ENCODE peak calls at places on chromosome 14, in eight cellular contexts. One of them, this sample, is unnamed.

GRCh38 chr14:31954991-31955390 is 122.1 kb upstream of the ARHGAP5 start:
- DNase-seq in naive B cell: no peak
- DNase-seq in Karpas-422: no peak
- DNase-seq in pulmonary artery endothelial cell: no peak
- DNase-seq in brain microvascular endothelial cell: no peak
- DNase-seq in left cardiac atrium: no peak
- DNase-seq in left ventricle myocardium inferior: no peak
- DNase-seq in heart left ventricle: no peak
- DNase-seq in this sample: no peak

GRCh38 chr14:74904623-74905503 is 18.2 kb downstream of the RPS6KL1 start:
- DNase-seq in naive B cell: no peak
- DNase-seq in Karpas-422: no peak
- DNase-seq in pulmonary artery endothelial cell: no peak
- DNase-seq in brain microvascular endothelial cell: no peak
- DNase-seq in left cardiac atrium: no peak
- DNase-seq in left ventricle myocardium inferior: no peak
- DNase-seq in heart left ventricle: no peak
- DNase-seq in this sample: no peak

GRCh38 chr14:40229676-40230075 is 797.4 kb upstream of the FBXO33 start:
- DNase-seq in naive B cell: no peak
- DNase-seq in Karpas-422: no peak
- DNase-seq in pulmonary artery endothelial cell: no peak
- DNase-seq in brain microvascular endothelial cell: no peak
- DNase-seq in left cardiac atrium: no peak
- DNase-seq in left ventricle myocardium inferior: no peak
- DNase-seq in heart left ventricle: no peak
- DNase-seq in this sample: no peak

GRCh38 chr14:30872602-30873001 is 1.8 kb upstream of the COCH start:
- DNase-seq in naive B cell: no peak
- DNase-seq in Karpas-422: no peak
- DNase-seq in pulmonary artery endothelial cell: no peak
- DNase-seq in brain microvascular endothelial cell: no peak
- DNase-seq in left cardiac atrium: no peak
- DNase-seq in left ventricle myocardium inferior: no peak
- DNase-seq in heart left ventricle: no peak
- DNase-seq in this sample: no peak

GRCh38 chr14:100118377-100119011 is 41.0 kb downstream of the DEGS2 start:
- DNase-seq in naive B cell: no peak
- DNase-seq in Karpas-422: no peak
- DNase-seq in pulmonary artery endothelial cell: no peak
- DNase-seq in brain microvascular endothelial cell: no peak
- DNase-seq in left cardiac atrium: no peak
- DNase-seq in left ventricle myocardium inferior: no peak
- DNase-seq in heart left ventricle: no peak
- DNase-seq in this sample: no peak

GRCh38 chr14:50822501-50823042 is 8.4 kb downstream of the NIN start:
- DNase-seq in naive B cell: no peak
- DNase-seq in Karpas-422: peak
- DNase-seq in pulmonary artery endothelial cell: no peak
- DNase-seq in brain microvascular endothelial cell: no peak
- DNase-seq in left cardiac atrium: no peak
- DNase-seq in left ventricle myocardium inferior: no peak
- DNase-seq in heart left ventricle: no peak
- DNase-seq in this sample: no peak

GRCh38 chr14:59869381-59870255 is 958 bp downstream of the RTN1 start:
- DNase-seq in naive B cell: no peak
- DNase-seq in Karpas-422: no peak
- DNase-seq in pulmonary artery endothelial cell: no peak
- DNase-seq in brain microvascular endothelial cell: no peak
- DNase-seq in left cardiac atrium: no peak
- DNase-seq in left ventricle myocardium inferior: no peak
- DNase-seq in heart left ventricle: peak
- DNase-seq in this sample: peak

GRCh38 chr14:99081156-99081765 is 190.7 kb downstream of the BCL11B start:
- DNase-seq in naive B cell: no peak
- DNase-seq in Karpas-422: no peak
- DNase-seq in pulmonary artery endothelial cell: no peak
- DNase-seq in brain microvascular endothelial cell: no peak
- DNase-seq in left cardiac atrium: no peak
- DNase-seq in left ventricle myocardium inferior: no peak
- DNase-seq in heart left ventricle: no peak
- DNase-seq in this sample: no peak

GRCh38 chr14:101101456-101102056 is 198.0 kb upstream of the RTL1 start:
- DNase-seq in naive B cell: no peak
- DNase-seq in Karpas-422: no peak
- DNase-seq in pulmonary artery endothelial cell: no peak
- DNase-seq in brain microvascular endothelial cell: no peak
- DNase-seq in left cardiac atrium: peak
- DNase-seq in left ventricle myocardium inferior: no peak
- DNase-seq in heart left ventricle: peak
- DNase-seq in this sample: no peak

GRCh38 chr14:92960706-92961566 is 38.0 kb downstream of the CHGA start:
- DNase-seq in naive B cell: no peak
- DNase-seq in Karpas-422: no peak
- DNase-seq in pulmonary artery endothelial cell: no peak
- DNase-seq in brain microvascular endothelial cell: peak
- DNase-seq in left cardiac atrium: no peak
- DNase-seq in left ventricle myocardium inferior: peak
- DNase-seq in heart left ventricle: peak
- DNase-seq in this sample: no peak

GRCh38 chr14:39430762-39431415 is 1.3 kb downstream of the FBXO33 start:
- DNase-seq in naive B cell: peak
- DNase-seq in Karpas-422: peak
- DNase-seq in pulmonary artery endothelial cell: no peak
- DNase-seq in brain microvascular endothelial cell: peak
- DNase-seq in left cardiac atrium: no peak
- DNase-seq in left ventricle myocardium inferior: no peak
- DNase-seq in heart left ventricle: no peak
- DNase-seq in this sample: no peak

GRCh38 chr14:102980409-102980810 is 57.9 kb downstream of the AMN start:
- DNase-seq in naive B cell: no peak
- DNase-seq in Karpas-422: no peak
- DNase-seq in pulmonary artery endothelial cell: no peak
- DNase-seq in brain microvascular endothelial cell: no peak
- DNase-seq in left cardiac atrium: no peak
- DNase-seq in left ventricle myocardium inferior: no peak
- DNase-seq in heart left ventricle: no peak
- DNase-seq in this sample: no peak

GRCh38 chr14:92644166-92644565 is 104.3 kb downstream of the LGMN start:
- DNase-seq in naive B cell: no peak
- DNase-seq in Karpas-422: no peak
- DNase-seq in pulmonary artery endothelial cell: no peak
- DNase-seq in brain microvascular endothelial cell: peak
- DNase-seq in left cardiac atrium: no peak
- DNase-seq in left ventricle myocardium inferior: no peak
- DNase-seq in heart left ventricle: no peak
- DNase-seq in this sample: no peak

GRCh38 chr14:93056840-93057585 is 58.7 kb downstream of the ITPK1 start:
- DNase-seq in naive B cell: no peak
- DNase-seq in Karpas-422: no peak
- DNase-seq in pulmonary artery endothelial cell: no peak
- DNase-seq in brain microvascular endothelial cell: no peak
- DNase-seq in left cardiac atrium: no peak
- DNase-seq in left ventricle myocardium inferior: no peak
- DNase-seq in heart left ventricle: no peak
- DNase-seq in this sample: no peak

GRCh38 chr14:28609228-28609828 is 157.3 kb upstream of the FOXG1 start:
- DNase-seq in naive B cell: no peak
- DNase-seq in Karpas-422: peak
- DNase-seq in pulmonary artery endothelial cell: peak
- DNase-seq in brain microvascular endothelial cell: peak
- DNase-seq in left cardiac atrium: peak
- DNase-seq in left ventricle myocardium inferior: no peak
- DNase-seq in heart left ventricle: no peak
- DNase-seq in this sample: peak

GRCh38 chr14:91580886-91581615 is 70.9 kb upstream of the PPP4R3A start:
- DNase-seq in naive B cell: no peak
- DNase-seq in Karpas-422: no peak
- DNase-seq in pulmonary artery endothelial cell: no peak
- DNase-seq in brain microvascular endothelial cell: no peak
- DNase-seq in left cardiac atrium: no peak
- DNase-seq in left ventricle myocardium inferior: no peak
- DNase-seq in heart left ventricle: no peak
- DNase-seq in this sample: no peak

GRCh38 chr14:69612014-69612758 is 790 bp downstream of the SUSD6 start:
- DNase-seq in naive B cell: peak
- DNase-seq in Karpas-422: peak
- DNase-seq in pulmonary artery endothelial cell: no peak
- DNase-seq in brain microvascular endothelial cell: no peak
- DNase-seq in left cardiac atrium: peak
- DNase-seq in left ventricle myocardium inferior: peak
- DNase-seq in heart left ventricle: peak
- DNase-seq in this sample: peak

GRCh38 chr14:40796168-40796567 is 810.5 kb upstream of the LRFN5 start:
- DNase-seq in naive B cell: no peak
- DNase-seq in Karpas-422: no peak
- DNase-seq in pulmonary artery endothelial cell: no peak
- DNase-seq in brain microvascular endothelial cell: no peak
- DNase-seq in left cardiac atrium: no peak
- DNase-seq in left ventricle myocardium inferior: no peak
- DNase-seq in heart left ventricle: no peak
- DNase-seq in this sample: no peak

GRCh38 chr14:85604021-85604420 is 74.1 kb downstream of the FLRT2 start:
- DNase-seq in naive B cell: no peak
- DNase-seq in Karpas-422: no peak
- DNase-seq in pulmonary artery endothelial cell: no peak
- DNase-seq in brain microvascular endothelial cell: no peak
- DNase-seq in left cardiac atrium: no peak
- DNase-seq in left ventricle myocardium inferior: no peak
- DNase-seq in heart left ventricle: no peak
- DNase-seq in this sample: no peak